ENCODE peak calls at places on chromosomes 6 and 20, in ten cellular contexts. T is memory B cell, Y is nephron progenitor cell, H is skeletal muscle cell, N is hypothalamus, R is stomach, F is T-helper 22 cell, V is KG1, G is ACHN, O is MG63. W is an unnamed sample.

GRCh38 chr6:38079537-38079936 is 260.0 kb downstream of the ZFAND3 start:
- DNase-seq in T (no peak), Y (no peak), H (no peak), N (no peak), R (no peak), F (no peak), V (no peak), G (no peak), O (no peak), W (no peak)

GRCh38 chr6:84066536-84066935 is 33.0 kb downstream of the MRAP2 start:
- DNase-seq in T (no peak), Y (no peak), H (no peak), N (no peak), R (no peak), F (no peak), V (no peak), G (no peak), O (no peak), W (no peak)

GRCh38 chr6:127199470-127199869 is 67.2 kb upstream of the RNF146 start:
- DNase-seq in T (no peak), Y (no peak), H (no peak), N (no peak), R (no peak), F (no peak), V (no peak), G (no peak), O (no peak), W (no peak)

GRCh38 chr6:63636516-63636968 is 940 bp downstream of the PHF3 start:
- DNase-seq in T (peak), Y (peak), H (no peak), N (peak), R (peak), F (peak), V (no peak), G (peak), O (peak), W (peak)

GRCh38 chr6:153563001-153563400 is 431.9 kb upstream of the RGS17 start:
- DNase-seq in T (no peak), Y (no peak), H (no peak), N (no peak), R (no peak), F (no peak), V (no peak), G (no peak), O (no peak), W (no peak)

GRCh38 chr6:56263586-56264295 is 16.4 kb upstream of the COL21A1 start:
- DNase-seq in T (no peak), Y (no peak), H (no peak), N (no peak), R (no peak), F (no peak), V (no peak), G (no peak), O (no peak), W (no peak)

GRCh38 chr20:50093240-50093639 is 19.7 kb downstream of the UBE2V1 start:
- DNase-seq in T (no peak), Y (no peak), H (no peak), N (no peak), R (no peak), F (no peak), V (no peak), G (no peak), O (no peak), W (no peak)

GRCh38 chr20:7798176-7798575 is 142.1 kb downstream of the HAO1 start:
- DNase-seq in T (no peak), Y (no peak), H (peak), N (no peak), R (no peak), F (no peak), V (no peak), G (no peak), O (no peak), W (no peak)

W was measured in T-helper 17 cell.